ENCODE peak calls at places on chromosomes 4 and X, in seven cellular contexts. M, T, S, L, W, Z and X are unnamed samples.

GRCh38 chrX:103687073-103687695 is 685 bp upstream of the MORF4L2 start:
- DNase-seq in M (peak), T (peak), S (peak), L (no peak), W (peak), Z (peak), X (peak)

GRCh38 chr4:121765941-121766538 is 1.1 kb upstream of the SMIM43 start:
- DNase-seq in M (no peak), T (no peak), S (no peak), L (peak), W (no peak), Z (no peak), X (no peak)

GRCh38 chr4:55116450-55116849 is 8.9 kb downstream of the KDR start:
- DNase-seq in M (no peak), T (no peak), S (peak), L (no peak), W (no peak), Z (no peak), X (no peak)

GRCh38 chrX:22314692-22315091 is 42.0 kb downstream of the CBLL2 start:
- DNase-seq in M (no peak), T (no peak), S (no peak), L (peak), W (peak), Z (peak), X (no peak)

GRCh38 chr4:143617994-143618679 is 82.3 kb downstream of the FREM3 start:
- DNase-seq in M (no peak), T (no peak), S (no peak), L (no peak), W (no peak), Z (peak), X (no peak)

GRCh38 chr4:148998719-148999118 is 556.5 kb upstream of the NR3C2 start:
- DNase-seq in M (peak), T (peak), S (peak), L (peak), W (peak), Z (no peak), X (no peak)

GRCh38 chrX:12013220-12013619 is 125.1 kb upstream of the FRMPD4 start:
- DNase-seq in M (no peak), T (no peak), S (peak), L (no peak), W (peak), Z (no peak), X (no peak)

GRCh38 chr4:100461796-100462195 is 56.0 kb downstream of the EMCN start:
- DNase-seq in M (no peak), T (no peak), S (no peak), L (no peak), W (peak), Z (no peak), X (no peak)

GRCh38 chr4:125316391-125316780 is 1.6 kb downstream of the FAT4 start:
- DNase-seq in M (no peak), T (no peak), S (peak), L (peak), W (peak), Z (peak), X (peak)

GRCh38 chrX:34275710-34276109 is 143.6 kb upstream of the FAM47A start:
- DNase-seq in M (no peak), T (peak), S (no peak), L (peak), W (no peak), Z (no peak), X (no peak)

GRCh38 chr4:156803056-156803455 is 168.5 kb downstream of the PDGFC start:
- DNase-seq in M (no peak), T (no peak), S (no peak), L (no peak), W (no peak), Z (no peak), X (no peak)

GRCh38 chrX:48714573-48714972 is 18.0 kb downstream of the SUV39H1 start:
- DNase-seq in M (no peak), T (no peak), S (no peak), L (no peak), W (no peak), Z (no peak), X (no peak)

GRCh38 chrX:124462931-124463330 is 116.6 kb downstream of the SH2D1A start:
- DNase-seq in M (no peak), T (no peak), S (no peak), L (no peak), W (no peak), Z (no peak), X (no peak)

DNA sequence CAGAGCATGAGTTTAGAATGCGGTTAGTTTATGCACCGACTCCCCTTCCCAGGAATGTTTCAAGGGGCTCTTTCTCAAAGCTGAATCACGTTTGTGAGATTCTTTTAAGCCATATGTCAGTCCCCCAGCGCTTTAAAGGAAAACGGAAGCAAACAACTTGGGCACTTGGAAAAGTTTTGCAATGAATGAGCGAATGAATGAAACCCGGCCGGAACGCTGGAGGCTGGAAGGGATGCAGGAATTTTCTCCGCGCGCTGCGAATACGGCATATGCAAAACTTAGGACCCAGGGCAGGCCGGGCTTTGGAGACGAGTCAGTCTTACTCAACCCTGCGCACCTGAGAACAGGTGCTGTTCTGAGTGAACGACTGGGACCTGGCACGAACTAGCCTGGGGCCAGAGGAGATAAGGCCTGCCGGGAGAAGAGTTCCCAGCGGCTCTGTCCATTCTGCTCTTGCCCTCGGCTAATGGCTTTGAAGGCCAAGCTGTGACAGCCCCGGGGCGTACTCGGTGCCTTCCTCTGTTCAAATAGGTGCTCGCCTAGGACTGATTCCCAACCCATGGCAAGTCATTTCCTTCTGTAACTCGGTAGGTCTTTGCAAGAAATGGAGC is 763 bp upstream of the NRK start:
- DNase-seq in M (no peak), T (no peak), S (peak), L (peak), W (no peak), Z (no peak), X (no peak)
- H3K4me3 ChIP-seq in M (no peak), T (no peak), S (peak), L (peak), W (no peak), Z (peak), X (peak)

GRCh38 chr4:85491527-85491926 is 16.6 kb downstream of the ARHGAP24 start:
- DNase-seq in M (peak), T (peak), S (no peak), L (no peak), W (no peak), Z (no peak), X (no peak)

GRCh38 chr4:85482000-85482738 is 7.2 kb downstream of the ARHGAP24 start:
- DNase-seq in M (no peak), T (no peak), S (no peak), L (peak), W (no peak), Z (no peak), X (no peak)

GRCh38 chr4:85489273-85489672 is 14.3 kb downstream of the ARHGAP24 start:
- DNase-seq in M (no peak), T (no peak), S (peak), L (peak), W (peak), Z (peak), X (no peak)

GRCh38 chr4:85488416-85488815 is 13.5 kb downstream of the ARHGAP24 start:
- DNase-seq in M (no peak), T (no peak), S (no peak), L (no peak), W (no peak), Z (no peak), X (no peak)

DNA sequence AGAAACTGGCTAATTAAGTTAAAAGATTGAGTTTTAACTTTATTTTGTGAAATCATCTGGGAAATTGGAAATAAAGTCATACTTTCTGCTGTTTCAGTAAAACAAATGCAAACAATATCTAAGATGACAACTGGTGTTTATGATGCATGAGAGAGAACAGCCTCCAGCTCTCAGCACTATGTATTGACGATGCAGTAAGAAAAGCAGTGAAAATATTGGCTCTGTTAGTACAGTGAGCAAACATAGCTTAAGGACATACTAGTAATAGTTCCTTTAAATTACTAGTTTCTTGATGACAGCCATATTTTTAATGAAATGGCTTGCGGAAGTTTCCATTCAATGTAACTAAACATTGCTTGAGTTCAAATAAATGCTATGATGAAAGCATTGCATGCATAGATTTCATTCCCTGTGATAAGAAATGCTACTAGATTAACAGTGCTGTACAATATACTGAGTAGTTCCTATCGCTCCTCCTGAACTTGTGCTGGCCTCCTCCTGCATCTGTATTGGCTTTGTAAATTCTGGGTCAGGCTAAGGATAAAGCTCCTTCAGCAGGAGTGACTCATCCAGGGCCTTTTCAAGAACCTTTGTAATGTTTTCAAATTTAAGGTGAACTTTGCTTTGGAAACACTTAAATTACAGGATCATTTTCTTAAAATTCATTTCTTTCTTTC is 11.6 kb downstream of the ARHGAP24 start:
- DNase-seq in M (no peak), T (no peak), S (peak), L (no peak), W (peak), Z (no peak), X (no peak)
- H3K27ac ChIP-seq in M (no peak), T (no peak), S (no peak), L (no peak), W (peak), Z (no peak), X (no peak)

GRCh38 chr4:112213091-112213490 is 18.5 kb upstream of the AP1AR start:
- DNase-seq in M (peak), T (peak), S (peak), L (no peak), W (no peak), Z (no peak), X (no peak)
- TF ChIP-seq CTCF in M (no peak), T (no peak), S (no peak), L (no peak), W (no peak), Z (no peak), X (no peak)

GRCh38 chr4:11634283-11634682 is 205.6 kb upstream of the HS3ST1 start:
- DNase-seq in M (no peak), T (no peak), S (no peak), L (no peak), W (no peak), Z (no peak), X (no peak)
- H3K4me3 ChIP-seq in M (no peak), T (no peak), S (no peak), L (no peak), W (no peak), Z (no peak), X (no peak)

GRCh38 chrX:70129811-70130210 is 3.4 kb upstream of the IGBP1 start:
- DNase-seq in M (no peak), T (no peak), S (peak), L (no peak), W (peak), Z (no peak), X (no peak)

GRCh38 chrX:70134116-70134477 is 850 bp downstream of the IGBP1 start:
- DNase-seq in M (no peak), T (no peak), S (peak), L (peak), W (peak), Z (no peak), X (no peak)

GRCh38 chrX:70133303-70134115 is at the start of gene IGBP1:
- DNase-seq in M (peak), T (peak), S (peak), L (peak), W (peak), Z (peak), X (peak)

GRCh38 chrX:70132244-70132643 is 1.0 kb upstream of the IGBP1 start:
- DNase-seq in M (peak), T (no peak), S (no peak), L (no peak), W (peak), Z (no peak), X (no peak)

GRCh38 chrX:70132877-70133302 is 357 bp upstream of the IGBP1 start:
- DNase-seq in M (no peak), T (no peak), S (no peak), L (no peak), W (no peak), Z (no peak), X (no peak)
- H3K27ac ChIP-seq in M (peak), T (peak), S (peak), L (peak), W (peak), Z (peak), X (peak)

GRCh38 chr4:75289843-75290616 is 224.2 kb downstream of the RCHY1 start:
- DNase-seq in M (peak), T (peak), S (peak), L (peak), W (peak), Z (no peak), X (no peak)
- TF ChIP-seq CTCF in M (peak), T (peak), S (peak), L (peak), W (no peak), Z (no peak), X (no peak)

DNA sequence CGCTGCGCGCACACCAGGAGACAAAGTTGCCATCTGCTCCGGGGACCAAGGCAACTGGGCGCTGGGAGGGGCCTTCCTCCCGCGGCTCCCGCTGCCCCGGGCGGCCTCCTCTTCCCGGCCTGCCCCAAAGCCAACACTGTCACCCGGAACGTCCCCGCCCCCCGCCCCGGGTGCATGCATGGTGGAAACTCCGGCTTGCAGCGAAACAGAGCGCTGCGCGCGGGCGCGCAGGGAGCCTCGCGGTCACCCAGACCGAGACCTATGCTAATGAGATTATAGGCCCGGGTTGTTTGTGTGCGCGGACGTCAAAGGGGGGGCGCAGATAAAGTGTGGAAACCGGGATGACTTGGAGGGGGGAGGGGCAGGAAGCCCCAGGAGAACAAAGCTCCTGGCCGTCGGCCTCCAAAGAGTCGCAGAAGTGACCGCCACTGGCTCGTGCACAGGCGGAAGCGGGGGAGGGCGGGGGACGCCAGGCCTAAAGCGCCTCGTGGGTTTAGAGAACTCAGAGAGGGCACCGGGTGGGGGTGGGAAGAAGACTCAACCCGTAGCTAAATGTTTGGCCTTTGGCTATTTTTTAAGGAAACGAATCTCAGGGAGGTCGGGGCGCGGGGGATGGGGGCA is 88.8 kb downstream of the BCOR start:
- DNase-seq in M (no peak), T (no peak), S (peak), L (peak), W (no peak), Z (peak), X (no peak)
- H3K4me3 ChIP-seq in M (no peak), T (no peak), S (peak), L (peak), W (no peak), Z (no peak), X (peak)